ENCODE peak calls at places on chromosomes 13 and 19, in six cellular contexts. One of them, this sample, is unnamed.

GRCh38 chr13:22187329-22187728 is 516.5 kb downstream of the FGF9 start:
- DNase-seq in EH: no peak
- DNase-seq in natural killer cell treated with Interleukin-12 subunit alpha and Interleukin-12 subunit beta and Interleukin-15 and Interleukin-18, amount 100 ng/mL, for 72 hours: no peak
- DNase-seq in GM18507: no peak
- DNase-seq in nephron progenitor cell: no peak
- DNase-seq in cardiac fibroblast: no peak
- DNase-seq in this sample: no peak

GRCh38 chr13:31045621-31046081 is 113.2 kb downstream of the TEX26 start:
- DNase-seq in EH: peak
- DNase-seq in natural killer cell treated with Interleukin-12 subunit alpha and Interleukin-12 subunit beta and Interleukin-15 and Interleukin-18, amount 100 ng/mL, for 72 hours: peak
- DNase-seq in GM18507: no peak
- DNase-seq in nephron progenitor cell: no peak
- DNase-seq in cardiac fibroblast: peak
- DNase-seq in this sample: peak

GRCh38 chr13:50715402-50716146 is 127.9 kb downstream of the DLEU7 start:
- DNase-seq in EH: no peak
- DNase-seq in natural killer cell treated with Interleukin-12 subunit alpha and Interleukin-12 subunit beta and Interleukin-15 and Interleukin-18, amount 100 ng/mL, for 72 hours: no peak
- DNase-seq in GM18507: no peak
- DNase-seq in nephron progenitor cell: no peak
- DNase-seq in cardiac fibroblast: no peak
- DNase-seq in this sample: no peak

GRCh38 chr19:18675779-18676178 is 7.7 kb upstream of the CRTC1 start:
- DNase-seq in EH: peak
- DNase-seq in natural killer cell treated with Interleukin-12 subunit alpha and Interleukin-12 subunit beta and Interleukin-15 and Interleukin-18, amount 100 ng/mL, for 72 hours: no peak
- DNase-seq in GM18507: no peak
- DNase-seq in nephron progenitor cell: no peak
- DNase-seq in cardiac fibroblast: peak
- DNase-seq in this sample: no peak

GRCh38 chr19:53959176-53959757 is 3.5 kb upstream of the CACNG8 start:
- DNase-seq in EH: no peak
- DNase-seq in natural killer cell treated with Interleukin-12 subunit alpha and Interleukin-12 subunit beta and Interleukin-15 and Interleukin-18, amount 100 ng/mL, for 72 hours: no peak
- DNase-seq in GM18507: no peak
- DNase-seq in nephron progenitor cell: no peak
- DNase-seq in cardiac fibroblast: no peak
- DNase-seq in this sample: no peak

GRCh38 chr13:52597676-52598075 is 44.6 kb upstream of the HNRNPA1L2 start:
- DNase-seq in EH: no peak
- DNase-seq in natural killer cell treated with Interleukin-12 subunit alpha and Interleukin-12 subunit beta and Interleukin-15 and Interleukin-18, amount 100 ng/mL, for 72 hours: no peak
- DNase-seq in GM18507: no peak
- DNase-seq in nephron progenitor cell: no peak
- DNase-seq in cardiac fibroblast: no peak
- DNase-seq in this sample: no peak

GRCh38 chr19:55656552-55656951 is 1.7 kb downstream of the U2AF2 start:
- DNase-seq in EH: no peak
- DNase-seq in natural killer cell treated with Interleukin-12 subunit alpha and Interleukin-12 subunit beta and Interleukin-15 and Interleukin-18, amount 100 ng/mL, for 72 hours: no peak
- DNase-seq in GM18507: no peak
- DNase-seq in nephron progenitor cell: no peak
- DNase-seq in cardiac fibroblast: no peak
- DNase-seq in this sample: no peak

GRCh38 chr19:6425732-6426686 is 1.4 kb upstream of the KHSRP start:
- DNase-seq in EH: no peak
- DNase-seq in natural killer cell treated with Interleukin-12 subunit alpha and Interleukin-12 subunit beta and Interleukin-15 and Interleukin-18, amount 100 ng/mL, for 72 hours: no peak
- DNase-seq in GM18507: no peak
- DNase-seq in nephron progenitor cell: no peak
- DNase-seq in cardiac fibroblast: no peak
- DNase-seq in this sample: no peak

GRCh38 chr13:51784097-51784496 is 19.9 kb downstream of the DHRS12 start:
- DNase-seq in EH: no peak
- DNase-seq in natural killer cell treated with Interleukin-12 subunit alpha and Interleukin-12 subunit beta and Interleukin-15 and Interleukin-18, amount 100 ng/mL, for 72 hours: no peak
- DNase-seq in GM18507: no peak
- DNase-seq in nephron progenitor cell: no peak
- DNase-seq in cardiac fibroblast: no peak
- DNase-seq in this sample: no peak

GRCh38 chr19:1243768-1244692 is 2.5 kb downstream of the ATP5F1D start:
- DNase-seq in EH: peak
- DNase-seq in natural killer cell treated with Interleukin-12 subunit alpha and Interleukin-12 subunit beta and Interleukin-15 and Interleukin-18, amount 100 ng/mL, for 72 hours: peak
- DNase-seq in GM18507: peak
- DNase-seq in nephron progenitor cell: peak
- DNase-seq in cardiac fibroblast: peak
- DNase-seq in this sample: peak

GRCh38 chr13:110302986-110303385 is 4.0 kb downstream of the COL4A1 start:
- DNase-seq in EH: no peak
- DNase-seq in natural killer cell treated with Interleukin-12 subunit alpha and Interleukin-12 subunit beta and Interleukin-15 and Interleukin-18, amount 100 ng/mL, for 72 hours: no peak
- DNase-seq in GM18507: no peak
- DNase-seq in nephron progenitor cell: no peak
- DNase-seq in cardiac fibroblast: no peak
- DNase-seq in this sample: no peak

GRCh38 chr19:44875666-44876418 is 15.2 kb upstream of the TOMM40 start:
- DNase-seq in EH: peak
- DNase-seq in natural killer cell treated with Interleukin-12 subunit alpha and Interleukin-12 subunit beta and Interleukin-15 and Interleukin-18, amount 100 ng/mL, for 72 hours: no peak
- DNase-seq in GM18507: no peak
- DNase-seq in nephron progenitor cell: no peak
- DNase-seq in cardiac fibroblast: peak
- DNase-seq in this sample: no peak

GRCh38 chr13:38024431-38024830 is 154.9 kb upstream of the TRPC4 start:
- DNase-seq in EH: peak
- DNase-seq in natural killer cell treated with Interleukin-12 subunit alpha and Interleukin-12 subunit beta and Interleukin-15 and Interleukin-18, amount 100 ng/mL, for 72 hours: no peak
- DNase-seq in GM18507: no peak
- DNase-seq in nephron progenitor cell: no peak
- DNase-seq in cardiac fibroblast: peak
- DNase-seq in this sample: no peak

GRCh38 chr19:17862711-17863519 is 3.2 kb downstream of the RPL18A start:
- DNase-seq in EH: no peak
- DNase-seq in natural killer cell treated with Interleukin-12 subunit alpha and Interleukin-12 subunit beta and Interleukin-15 and Interleukin-18, amount 100 ng/mL, for 72 hours: no peak
- DNase-seq in GM18507: no peak
- DNase-seq in nephron progenitor cell: no peak
- DNase-seq in cardiac fibroblast: no peak
- DNase-seq in this sample: no peak

GRCh38 chr13:67736646-67737420 is 506.7 kb upstream of the PCDH9 start:
- DNase-seq in EH: no peak
- DNase-seq in natural killer cell treated with Interleukin-12 subunit alpha and Interleukin-12 subunit beta and Interleukin-15 and Interleukin-18, amount 100 ng/mL, for 72 hours: no peak
- DNase-seq in GM18507: no peak
- DNase-seq in nephron progenitor cell: peak
- DNase-seq in cardiac fibroblast: peak
- DNase-seq in this sample: no peak

GRCh38 chr13:51823861-51824260 is 19.9 kb upstream of the DHRS12 start:
- DNase-seq in EH: no peak
- DNase-seq in natural killer cell treated with Interleukin-12 subunit alpha and Interleukin-12 subunit beta and Interleukin-15 and Interleukin-18, amount 100 ng/mL, for 72 hours: no peak
- DNase-seq in GM18507: no peak
- DNase-seq in nephron progenitor cell: no peak
- DNase-seq in cardiac fibroblast: peak
- DNase-seq in this sample: no peak

GRCh38 chr13:96728463-96728862 is 265.8 kb downstream of the OXGR1 start:
- DNase-seq in EH: no peak
- DNase-seq in natural killer cell treated with Interleukin-12 subunit alpha and Interleukin-12 subunit beta and Interleukin-15 and Interleukin-18, amount 100 ng/mL, for 72 hours: no peak
- DNase-seq in GM18507: no peak
- DNase-seq in nephron progenitor cell: no peak
- DNase-seq in cardiac fibroblast: peak
- DNase-seq in this sample: no peak

GRCh38 chr13:113559901-113560644 is 24.5 kb upstream of the TFDP1 start:
- DNase-seq in EH: no peak
- DNase-seq in natural killer cell treated with Interleukin-12 subunit alpha and Interleukin-12 subunit beta and Interleukin-15 and Interleukin-18, amount 100 ng/mL, for 72 hours: no peak
- DNase-seq in GM18507: no peak
- DNase-seq in nephron progenitor cell: no peak
- DNase-seq in cardiac fibroblast: no peak
- DNase-seq in this sample: peak

GRCh38 chr19:13849991-13850909 is 26.7 kb upstream of the NANOS3 start:
- DNase-seq in EH: peak
- DNase-seq in natural killer cell treated with Interleukin-12 subunit alpha and Interleukin-12 subunit beta and Interleukin-15 and Interleukin-18, amount 100 ng/mL, for 72 hours: peak
- DNase-seq in GM18507: no peak
- DNase-seq in nephron progenitor cell: peak
- DNase-seq in cardiac fibroblast: peak
- DNase-seq in this sample: peak

This sample was measured in kidney.